ENCODE peak calls at places on chromosomes 5 and 9, in four cellular contexts. D is K562, H is HepG2, U is SK-N-SH. Z is an unnamed sample.

GRCh38 chr5:148653840-148654781 is at the start of gene HTR4:
- DNase-seq in D (no peak), H (no peak), U (peak), Z (peak)

GRCh38 chr5:8474569-8474930 is 605.6 kb downstream of the MTRR start:
- DNase-seq in D (no peak), H (no peak), U (no peak), Z (no peak)

GRCh38 chr9:96048954-96049831 is 173.7 kb downstream of the ERCC6L2 start:
- DNase-seq in D (no peak), H (no peak), U (no peak), Z (no peak)

GRCh38 chr5:16411235-16411634 is 54.4 kb downstream of the ZNF622 start:
- DNase-seq in D (no peak), H (no peak), U (no peak), Z (no peak)

GRCh38 chr5:75654693-75655315 is 43.6 kb downstream of the ANKDD1B start:
- DNase-seq in D (no peak), H (no peak), U (no peak), Z (no peak)

GRCh38 chr9:132945186-132946130 is 1.0 kb upstream of the TSC1 start:
- DNase-seq in D (no peak), H (no peak), U (no peak), Z (no peak)

GRCh38 chr9:117413346-117414219 is 1.3 kb downstream of the ASTN2 start:
- DNase-seq in D (no peak), H (no peak), U (peak), Z (peak)

GRCh38 chr9:80552931-80553330 is 981.2 kb downstream of the TLE4 start:
- DNase-seq in D (no peak), H (no peak), U (no peak), Z (no peak)

GRCh38 chr5:112064956-112065355 is 308.0 kb upstream of the NREP start:
- DNase-seq in D (no peak), H (no peak), U (no peak), Z (no peak)

GRCh38 chr5:96816430-96816939 is 8.7 kb upstream of the ERAP1 start:
- DNase-seq in D (no peak), H (no peak), U (no peak), Z (peak)

GRCh38 chr5:40518511-40518917 is 161.2 kb upstream of the PTGER4 start:
- DNase-seq in D (no peak), H (no peak), U (no peak), Z (no peak)

GRCh38 chr9:129281506-129282145 is 103.6 kb upstream of the IER5L start:
- DNase-seq in D (no peak), H (no peak), U (no peak), Z (no peak)

GRCh38 chr9:7665874-7666273 is 133.7 kb downstream of the DMAC1 start:
- DNase-seq in D (no peak), H (no peak), U (no peak), Z (no peak)

DNA sequence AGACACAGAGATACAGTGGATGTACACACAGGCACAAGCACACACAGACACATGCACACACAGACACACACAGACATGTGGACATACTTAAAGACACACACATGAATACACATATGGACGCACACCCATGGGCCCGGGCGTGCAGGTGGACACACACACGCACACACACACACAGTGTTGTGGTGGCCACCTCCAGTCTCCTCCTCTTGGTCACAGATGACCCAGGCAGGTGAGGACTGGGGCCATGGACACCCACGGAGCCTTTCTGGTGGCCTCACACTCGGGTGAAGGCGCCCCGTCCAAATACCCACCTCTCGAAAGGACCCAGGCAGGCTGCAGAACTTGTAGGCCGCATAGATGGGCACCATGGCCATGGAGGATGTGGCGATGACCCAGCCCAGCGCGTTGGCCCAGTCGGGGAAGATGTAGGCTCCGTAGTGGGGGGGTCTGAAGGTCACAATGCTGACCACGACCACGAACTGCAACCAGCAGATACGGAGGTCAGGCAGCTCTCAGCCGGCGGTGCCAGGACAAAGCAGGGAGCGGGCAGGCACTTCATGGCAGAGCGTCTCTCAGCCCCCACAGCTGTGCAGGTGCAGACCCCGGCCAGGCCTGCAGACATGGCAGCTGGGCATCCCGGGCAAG is 42.5 kb downstream of the SLC6A3 start:
- DNase-seq in D (no peak), H (no peak), U (no peak), Z (no peak)
- TF ChIP-seq FOXJ3 in D (no peak), H (no peak), U (no peak), Z (no peak)

GRCh38 chr5:33375900-33376299 is 64.9 kb upstream of the TARS1 start:
- DNase-seq in D (no peak), H (no peak), U (no peak), Z (no peak)

GRCh38 chr5:33381243-33381642 is 59.5 kb upstream of the TARS1 start:
- DNase-seq in D (no peak), H (no peak), U (no peak), Z (no peak)

GRCh38 chr5:33379757-33380156 is 61.0 kb upstream of the TARS1 start:
- DNase-seq in D (peak), H (no peak), U (no peak), Z (peak)
- TF ChIP-seq FOXJ3 in D (no peak), H (no peak), U (no peak), Z (no peak)

DNA sequence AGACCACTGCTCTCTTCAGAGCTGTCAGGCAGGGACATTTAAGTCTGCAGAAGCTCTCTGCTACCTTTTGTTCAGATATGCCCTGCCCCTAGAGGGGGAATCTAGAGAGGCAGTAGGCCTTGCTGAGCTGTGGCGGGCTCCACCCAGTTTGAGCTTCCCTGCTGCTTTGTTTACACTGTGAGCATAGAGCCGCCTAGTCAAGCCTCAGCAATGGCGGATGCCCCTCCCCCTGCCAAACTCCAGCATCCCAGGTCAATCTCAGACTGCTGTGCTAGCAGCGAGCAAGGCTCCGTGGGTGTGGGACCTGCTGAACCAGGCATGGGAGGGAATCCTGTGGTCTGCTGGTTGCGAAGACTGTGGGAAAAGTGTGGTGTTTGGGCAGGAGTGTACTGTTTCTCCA is 59.9 kb downstream of the CAVIN4 start:
- DNase-seq in D (no peak), H (peak), U (no peak), Z (peak)
- TF ChIP-seq FOXJ3 in D (no peak), H (no peak), U (no peak), Z (no peak)

GRCh38 chr9:73210886-73211285 is 59.2 kb downstream of the ANXA1 start:
- DNase-seq in D (no peak), H (no peak), U (no peak), Z (no peak)

GRCh38 chr9:73219985-73220626 is 68.4 kb downstream of the ANXA1 start:
- DNase-seq in D (no peak), H (no peak), U (no peak), Z (no peak)

GRCh38 chr9:73213300-73213699 is 61.6 kb downstream of the ANXA1 start:
- DNase-seq in D (no peak), H (no peak), U (no peak), Z (no peak)

GRCh38 chr9:73216016-73216415 is 64.4 kb downstream of the ANXA1 start:
- DNase-seq in D (no peak), H (no peak), U (no peak), Z (no peak)

DNA sequence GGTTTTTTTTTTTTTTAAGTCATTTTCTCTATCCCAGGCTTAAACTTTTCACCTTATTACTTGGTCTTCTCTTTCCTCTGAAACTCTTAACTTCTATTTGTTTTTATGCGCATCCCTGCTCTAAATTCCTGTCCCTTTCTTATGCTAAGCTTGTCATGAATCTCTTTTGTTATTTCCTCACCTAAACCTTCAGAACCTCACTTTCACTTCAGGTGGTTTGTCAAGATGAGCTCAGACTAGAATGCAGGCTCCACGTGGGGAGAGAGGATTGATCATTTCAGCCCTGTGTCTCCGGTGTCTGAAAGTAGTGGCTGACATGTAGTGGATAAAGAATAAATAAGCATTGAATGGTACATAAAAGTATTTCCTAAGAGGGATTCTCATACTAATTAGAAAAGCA is 63.6 kb downstream of the ANXA1 start:
- DNase-seq in D (no peak), H (no peak), U (no peak), Z (peak)
- TF ChIP-seq FOXJ3 in D (no peak), H (no peak), U (no peak), Z (no peak)

DNA sequence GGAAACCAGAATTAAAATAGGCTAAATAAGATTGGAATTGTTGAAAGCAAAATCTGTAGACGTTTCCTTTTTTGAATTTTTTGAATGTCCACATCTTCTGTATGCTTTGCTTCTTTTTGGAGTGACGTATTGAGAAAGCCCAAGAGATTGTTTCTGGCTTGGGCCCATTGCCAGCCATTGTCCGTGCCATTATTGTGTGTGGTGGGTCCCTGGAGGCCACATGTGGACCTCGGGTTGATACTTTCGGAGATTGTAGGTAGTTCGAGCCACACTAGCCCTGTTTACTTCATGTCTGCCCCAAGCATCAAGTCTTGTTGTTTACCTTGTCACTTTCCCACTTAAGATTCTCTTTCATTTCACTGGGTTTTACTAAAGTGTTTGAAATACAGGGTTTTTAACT is 106.1 kb downstream of the PALM2AKAP2 start:
- DNase-seq in D (no peak), H (no peak), U (no peak), Z (no peak)
- TF ChIP-seq FOXJ3 in D (no peak), H (no peak), U (no peak), Z (no peak)

GRCh38 chr9:71352837-71353236 is 231.4 kb upstream of the TRPM3 start:
- DNase-seq in D (no peak), H (no peak), U (no peak), Z (no peak)
- TF ChIP-seq FOXJ3 in D (no peak), H (no peak), U (no peak), Z (no peak)

GRCh38 chr9:20623748-20624124 is 1.4 kb upstream of the MLLT3 start:
- DNase-seq in D (no peak), H (no peak), U (no peak), Z (no peak)

GRCh38 chr9:20623021-20623747 is 885 bp upstream of the MLLT3 start:
- DNase-seq in D (no peak), H (no peak), U (no peak), Z (peak)

GRCh38 chr9:20622330-20623020 is at the start of gene MLLT3:
- DNase-seq in D (no peak), H (peak), U (peak), Z (peak)

GRCh38 chr9:20620658-20621552 is 1.4 kb downstream of the MLLT3 start:
- DNase-seq in D (no peak), H (no peak), U (peak), Z (no peak)

DNA sequence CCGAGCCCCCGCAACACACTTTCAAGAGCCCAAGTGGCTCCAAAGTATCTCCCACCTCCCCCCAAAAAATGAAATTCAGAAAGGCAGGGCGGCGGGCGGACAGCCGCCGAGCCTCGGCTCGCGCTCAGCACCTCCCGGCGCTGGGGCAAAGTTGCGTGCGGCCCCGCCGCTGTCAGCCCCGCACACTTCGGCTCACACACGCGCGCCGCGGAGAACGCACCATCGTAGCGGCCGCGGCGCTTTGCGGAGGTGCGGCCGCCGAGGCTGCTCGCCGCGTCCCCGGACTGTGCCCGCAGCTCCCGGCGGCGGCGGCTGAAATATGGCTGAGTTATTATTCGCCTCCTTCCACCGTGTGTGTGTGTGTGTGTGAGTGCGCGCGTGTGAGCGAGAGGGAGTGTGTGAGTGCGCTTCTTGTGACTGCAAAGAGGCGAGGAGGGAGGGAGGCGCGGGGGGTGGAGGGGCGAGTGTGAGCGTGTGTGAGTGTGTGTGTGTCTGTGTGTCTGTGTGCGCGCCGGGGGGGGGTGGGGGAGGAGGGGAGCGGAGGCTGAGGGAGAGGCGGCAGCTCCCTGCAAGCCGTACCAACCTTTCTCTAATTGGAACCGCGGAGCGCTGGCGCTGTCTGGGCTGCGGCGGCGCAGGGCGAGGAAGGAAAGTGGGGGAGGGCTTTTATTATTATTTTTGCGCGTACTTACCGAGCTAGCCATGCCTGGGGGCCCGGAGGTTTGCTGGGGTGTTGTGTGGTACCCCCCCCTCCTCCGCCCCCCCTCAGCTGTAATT is 558 bp downstream of the MLLT3 start:
- DNase-seq in D (no peak), H (peak), U (peak), Z (peak)
- TF ChIP-seq FOXJ3 in D (no peak), H (no peak), U (no peak), Z (no peak)

DNA sequence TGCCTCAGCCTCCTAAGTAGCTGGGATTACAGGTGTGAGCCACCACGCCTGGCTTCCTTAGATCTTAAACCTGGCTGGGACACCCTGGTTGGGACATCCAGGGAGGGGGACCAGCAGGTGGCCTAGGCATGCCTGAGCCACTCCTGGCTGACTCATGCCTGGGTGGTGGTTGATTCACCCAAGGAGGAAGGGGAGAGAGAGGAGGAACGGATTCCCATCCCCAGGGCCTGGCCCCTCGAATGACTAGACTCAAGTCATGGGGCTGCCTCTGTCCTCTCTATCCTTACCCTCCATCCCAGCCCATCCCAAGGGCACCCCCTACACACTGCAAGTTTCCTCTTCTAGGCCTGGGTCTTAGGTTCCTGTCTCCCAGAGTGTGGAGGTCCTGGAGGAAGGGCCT is 12.7 kb downstream of the EEIG1 start:
- DNase-seq in D (no peak), H (no peak), U (no peak), Z (no peak)
- TF ChIP-seq FOXJ3 in D (no peak), H (no peak), U (no peak), Z (no peak)

GRCh38 chr9:36489453-36489852 is 83.2 kb upstream of the MELK start:
- DNase-seq in D (no peak), H (no peak), U (no peak), Z (no peak)

GRCh38 chr9:36487482-36488321 is 85.0 kb upstream of the MELK start:
- DNase-seq in D (peak), H (peak), U (peak), Z (peak)

GRCh38 chr9:36486454-36486932 is 86.2 kb upstream of the MELK start:
- DNase-seq in D (peak), H (no peak), U (no peak), Z (no peak)

GRCh38 chr9:36486933-36487481 is 85.7 kb upstream of the MELK start:
- DNase-seq in D (peak), H (peak), U (peak), Z (peak)

DNA sequence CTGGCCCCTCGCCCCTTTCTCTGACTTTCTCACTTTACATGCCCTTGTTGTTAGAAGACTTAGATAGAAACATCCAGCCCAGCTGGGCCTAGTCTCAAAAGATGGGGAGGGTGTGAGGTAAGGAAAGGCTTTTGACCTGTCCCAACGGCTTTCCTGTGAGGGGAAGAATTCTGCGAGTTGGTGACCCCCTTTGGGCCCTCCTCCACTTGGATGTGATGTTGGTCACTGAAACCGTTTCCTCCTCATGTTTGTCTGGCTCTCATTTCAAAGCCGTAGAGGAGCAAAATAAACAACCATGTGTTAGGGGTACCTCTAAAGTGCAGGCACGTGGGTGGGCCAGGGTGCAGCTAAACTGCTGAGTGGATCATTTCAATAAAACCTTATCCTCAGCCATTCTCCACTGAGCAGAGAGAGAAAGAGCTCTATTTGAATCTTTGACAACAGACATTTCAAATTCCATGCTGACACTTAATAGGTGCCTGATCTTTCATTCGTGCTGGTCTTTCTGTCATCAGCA is 84.3 kb upstream of the MELK start:
- DNase-seq in D (no peak), H (no peak), U (no peak), Z (no peak)
- TF ChIP-seq FOXJ3 in D (no peak), H (no peak), U (no peak), Z (no peak)

GRCh38 chr5:181109489-181110013 is 21.4 kb downstream of the OR2V1 start:
- DNase-seq in D (peak), H (no peak), U (no peak), Z (peak)
- TF ChIP-seq FOXJ3 in D (no peak), H (no peak), U (no peak), Z (no peak)